ENCODE peak calls at places on chromosomes 4 and X, in four cellular contexts. W, X, E and K are unnamed samples.

GRCh38 chrX:15854080-15854655 is 445 bp downstream of the AP1S2 start:
- DNase-seq in W (peak; percentile 22), X (peak; percentile 79), E (no peak), K (no peak)

GRCh38 chr4:182880387-182881356 is 36.5 kb downstream of the DCTD start:
- DNase-seq in W (peak; percentile 36), X (peak; percentile 30), E (no peak), K (no peak)

GRCh38 chr4:21209854-21210253 is 509.6 kb downstream of the PACRGL start:
- DNase-seq in W (no peak), X (no peak), E (no peak), K (no peak)

GRCh38 chrX:110381216-110381615 is 22.6 kb downstream of the RTL9 start:
- DNase-seq in W (peak; percentile 44), X (no peak), E (no peak), K (no peak)

GRCh38 chr4:1907848-1908525 is 36.8 kb downstream of the NSD2 start:
- DNase-seq in W (no peak), X (no peak), E (no peak), K (peak; percentile 87)

GRCh38 chrX:97096385-97096784 is 212.7 kb downstream of the RPA4 start:
- DNase-seq in W (no peak), X (no peak), E (no peak), K (no peak)

GRCh38 chrX:132181364-132181763 is 37.9 kb downstream of the RAP2C start:
- DNase-seq in W (peak; percentile 87), X (no peak), E (no peak), K (no peak)

GRCh38 chr4:34280131-34280530 is 1964.2 kb downstream of the ARAP2 start:
- DNase-seq in W (no peak), X (no peak), E (no peak), K (no peak)

GRCh38 chr4:108003964-108004630 is 14.4 kb downstream of the HADH start:
- DNase-seq in W (no peak), X (no peak), E (no peak), K (no peak)

GRCh38 chr4:67700119-67700873 is 659 bp downstream of the UBA6 start:
- DNase-seq in W (peak; percentile 52), X (no peak), E (no peak), K (no peak)

GRCh38 chrX:65537229-65537628 is 2.6 kb upstream of the LAS1L start:
- DNase-seq in W (no peak), X (no peak), E (no peak), K (no peak)

GRCh38 chrX:49930046-49930445 is 7.7 kb downstream of the CLCN5 start:
- DNase-seq in W (no peak), X (no peak), E (no peak), K (no peak)

GRCh38 chrX:45602151-45602550 is 401.5 kb upstream of the DIPK2B start:
- DNase-seq in W (no peak), X (no peak), E (no peak), K (no peak)

GRCh38 chr4:146633471-146633800 is 5.3 kb upstream of the POU4F2 start:
- DNase-seq in W (no peak), X (no peak), E (no peak), K (no peak)
- TF ChIP-seq EZH2 in W (no peak), X (no peak), E (no peak), K (peak; percentile 53)

GRCh38 chr4:76213415-76214268 is at the start of gene SCARB2:
- DNase-seq in W (peak; percentile 78), X (peak; percentile 94), E (no peak), K (no peak)
- TF ChIP-seq EZH2 in W (no peak), X (no peak), E (no peak), K (no peak)

GRCh38 chrX:137567474-137568232 is 1.7 kb downstream of the ZIC3 start:
- DNase-seq in W (no peak), X (no peak), E (no peak), K (no peak)
- TF ChIP-seq EZH2 in W (peak; percentile 56), X (peak; percentile 63), E (no peak), K (peak; percentile 56)

GRCh38 chr4:30718021-30718888 is 1.9 kb upstream of the PCDH7 start:
- DNase-seq in W (peak; percentile 25), X (peak; percentile 73), E (no peak), K (no peak)

GRCh38 chr4:30718889-30719252 is 1.3 kb upstream of the PCDH7 start:
- DNase-seq in W (peak; percentile 33), X (peak; percentile 39), E (no peak), K (no peak)

GRCh38 chr4:30716671-30717207 is 3.4 kb upstream of the PCDH7 start:
- DNase-seq in W (peak; percentile 13), X (peak; percentile 45), E (no peak), K (no peak)

GRCh38 chr4:30716158-30716557 is 4.0 kb upstream of the PCDH7 start:
- DNase-seq in W (peak; percentile 51), X (peak; percentile 40), E (no peak), K (no peak)

DNA sequence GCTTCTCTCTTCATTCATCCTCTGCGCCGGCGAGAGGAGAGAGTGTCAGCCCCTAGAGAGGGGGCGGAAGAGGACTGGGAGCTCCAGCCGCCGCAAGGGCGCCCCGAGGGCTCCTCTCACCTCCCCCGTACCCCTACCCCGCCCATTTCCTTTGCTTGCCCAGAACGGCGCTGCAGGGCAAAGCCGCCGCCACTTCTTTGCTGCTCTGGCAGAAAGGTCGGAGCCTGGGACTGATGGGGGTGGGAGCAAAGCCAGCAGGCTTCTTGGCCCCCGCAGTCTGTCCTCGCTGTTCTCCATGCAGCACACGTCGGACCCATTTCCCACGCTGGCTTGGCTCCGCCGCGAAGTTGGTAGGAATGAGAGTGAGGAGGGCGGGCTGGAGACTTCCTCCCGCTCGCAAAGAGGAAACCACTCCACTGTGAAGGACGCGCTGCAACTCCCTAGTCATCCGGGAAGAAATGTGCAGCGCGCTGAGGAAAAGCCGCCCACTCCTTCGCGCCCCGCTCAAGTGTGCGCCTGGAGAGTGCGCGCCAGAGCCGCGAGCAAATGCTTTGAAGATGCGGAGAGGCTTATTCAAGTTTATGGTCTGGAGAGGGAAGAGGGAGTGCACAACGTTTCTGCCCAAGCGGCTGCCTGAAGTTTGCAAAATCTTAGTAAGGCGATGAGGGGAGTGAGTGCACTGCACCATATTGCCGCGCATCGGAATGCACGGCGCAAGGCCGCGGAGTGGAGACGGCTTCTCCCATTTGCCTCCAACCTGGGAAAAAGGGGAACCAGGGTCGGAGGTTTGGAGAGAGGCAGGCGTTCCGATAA is 2.8 kb upstream of the PCDH7 start:
- DNase-seq in W (peak; percentile 49), X (peak; percentile 69), E (no peak), K (no peak)
- TF ChIP-seq EZH2 in W (no peak), X (no peak), E (no peak), K (no peak)